ENCODE peak calls at places on chromosome 18, in seven cellular contexts. R, G, O, D, V, W and C are unnamed samples.
A peak's percentile ranks its signal among the peaks of the same experiment; 100 is the strongest.

GRCh38 chr18:48887294-48887904 is 63.4 kb downstream of the SMAD7 start:
- DNase-seq in G (no peak), W (no peak), R (no peak), V (no peak), D (no peak), O (no peak), C (no peak)

GRCh38 chr18:7090771-7091170 is 26.8 kb downstream of the LAMA1 start:
- DNase-seq in V (no peak), O (no peak), G (no peak), R (no peak), W (no peak), D (no peak), C (no peak)

GRCh38 chr18:3130344-3130743 is 89.4 kb downstream of the MYOM1 start:
- DNase-seq in R (no peak), D (no peak), V (no peak), G (no peak), O (no peak), W (no peak), C (no peak)

GRCh38 chr18:44895176-44895798 is 214.6 kb downstream of the SETBP1 start:
- DNase-seq in R (peak; percentile 55), W (peak; percentile 32), O (no peak), D (peak; percentile 18), G (peak; percentile 76), V (peak; percentile 55), C (peak; percentile 8)

GRCh38 chr18:53541924-53542323 is 682.5 kb downstream of the MBD2 start:
- DNase-seq in O (no peak), G (no peak), D (no peak), R (no peak), W (no peak), V (no peak), C (no peak)

GRCh38 chr18:61825386-61825785 is 67.4 kb downstream of the RNF152 start:
- DNase-seq in V (peak; percentile 66), W (no peak), D (no peak), G (no peak), R (no peak), O (no peak), C (peak; percentile 20)

GRCh38 chr18:711330-711692 is 1.1 kb downstream of the ENOSF1 start:
- DNase-seq in W (no peak), G (peak; percentile 13), O (peak; percentile 36), D (no peak), V (no peak), R (no peak), C (no peak)

GRCh38 chr18:13216732-13217465 is 1.7 kb upstream of the LDLRAD4 start:
- DNase-seq in D (peak; percentile 68), W (peak; percentile 57), G (peak; percentile 53), V (no peak), R (peak; percentile 24), O (peak; percentile 61), C (no peak)

GRCh38 chr18:21444465-21445023 is 156.0 kb downstream of the ESCO1 start:
- DNase-seq in W (peak; percentile 20), V (peak; percentile 36), G (peak; percentile 11), D (peak; percentile 34), R (peak; percentile 67), O (peak; percentile 85), C (peak; percentile 29)

GRCh38 chr18:24678626-24679025 is 218.2 kb downstream of the HRH4 start:
- DNase-seq in W (no peak), V (no peak), R (no peak), O (no peak), G (no peak), D (no peak), C (no peak)

GRCh38 chr18:2602844-2603243 is 31.5 kb downstream of the NDC80 start:
- DNase-seq in O (no peak), D (no peak), R (no peak), G (no peak), V (no peak), W (no peak), C (no peak)

GRCh38 chr18:75937306-75937705 is 509.8 kb upstream of the SMIM21 start:
- DNase-seq in O (peak; percentile 50), R (no peak), W (no peak), D (no peak), G (no peak), V (no peak), C (no peak)

GRCh38 chr18:7958081-7958896 is 391.2 kb downstream of the PTPRM start:
- DNase-seq in V (no peak), R (no peak), W (no peak), D (no peak), G (no peak), O (no peak), C (no peak)

GRCh38 chr18:59650266-59650820 is 46.9 kb downstream of the CCBE1 start:
- DNase-seq in O (no peak), D (no peak), W (no peak), V (no peak), G (no peak), R (no peak), C (no peak)

GRCh38 chr18:32576296-32576916 is 105.7 kb upstream of the GAREM1 start:
- DNase-seq in V (peak; percentile 8), W (peak; percentile 3), D (no peak), G (no peak), R (peak; percentile 28), O (peak; percentile 65), C (no peak)

GRCh38 chr18:48736861-48737260 is 198.0 kb downstream of the CTIF start:
- DNase-seq in W (no peak), D (no peak), R (no peak), G (no peak), O (no peak), V (no peak), C (no peak)

GRCh38 chr18:13548944-13549878 is 177.1 kb downstream of the FAM210A start:
- DNase-seq in G (no peak), D (no peak), R (no peak), V (no peak), W (no peak), O (no peak), C (no peak)

GRCh38 chr18:26487437-26487836 is 60.9 kb downstream of the KCTD1 start:
- DNase-seq in D (no peak), O (no peak), W (no peak), V (no peak), R (no peak), G (no peak), C (no peak)

GRCh38 chr18:44733069-44733753 is 52.5 kb downstream of the SETBP1 start:
- DNase-seq in G (no peak), O (no peak), R (no peak), V (peak; percentile 90), W (no peak), D (no peak), C (peak; percentile 48)

GRCh38 chr18:12839526-12840196 is 44.4 kb downstream of the PTPN2 start:
- DNase-seq in V (no peak), W (no peak), D (no peak), O (no peak), G (no peak), R (no peak), C (no peak)

GRCh38 chr18:70373062-70373519 is 84.2 kb downstream of the SOCS6 start:
- DNase-seq in D (no peak), O (no peak), R (no peak), G (no peak), W (no peak), V (peak; percentile 74), C (peak; percentile 65)

GRCh38 chr18:39604836-39605235 is 2039.2 kb upstream of the CELF4 start:
- DNase-seq in G (no peak), D (no peak), W (no peak), R (no peak), V (peak; percentile 59), O (no peak), C (no peak)

GRCh38 chr18:73121207-73121606 is 253.4 kb upstream of the NETO1 start:
- DNase-seq in G (no peak), D (no peak), W (no peak), O (no peak), V (no peak), R (no peak), C (no peak)

GRCh38 chr18:63550068-63550467 is 7.9 kb downstream of the SERPINB12 start:
- DNase-seq in R (no peak), O (no peak), D (no peak), V (no peak), G (no peak), W (no peak), C (no peak)

GRCh38 chr18:12904012-12904516 is 20.0 kb upstream of the PTPN2 start:
- DNase-seq in W (no peak), G (no peak), O (no peak), D (no peak), V (no peak), R (no peak), C (no peak)

GRCh38 chr18:23072079-23072478 is 63.2 kb upstream of the CABLES1 start:
- DNase-seq in R (no peak), V (no peak), W (no peak), O (no peak), D (no peak), G (no peak), C (no peak)

GRCh38 chr18:23073996-23074606 is 61.2 kb upstream of the CABLES1 start:
- DNase-seq in O (no peak), V (peak; percentile 39), G (no peak), R (no peak), D (no peak), W (no peak), C (no peak)

GRCh38 chr18:23077493-23078256 is 57.6 kb upstream of the CABLES1 start:
- DNase-seq in W (no peak), G (no peak), O (peak; percentile 36), V (no peak), D (no peak), R (no peak), C (no peak)
- TF ChIP-seq CTCF in W (peak; percentile 19), G (peak; percentile 34), O (peak; percentile 36), V (peak; percentile 35), D (no peak), R (no peak), C (no peak)

GRCh38 chr18:46721331-46721730 is 35.5 kb downstream of the ST8SIA5 start:
- DNase-seq in G (no peak), R (no peak), O (no peak), V (no peak), W (no peak), D (no peak), C (no peak)
- TF ChIP-seq CTCF in G (no peak), R (no peak), O (no peak), V (no peak), W (no peak), D (no peak), C (no peak)

GRCh38 chr18:56298935-56299334 is 339.5 kb downstream of the TXNL1 start:
- DNase-seq in G (no peak), R (no peak), V (peak; percentile 70), O (peak; percentile 36), D (no peak), W (no peak), C (no peak)
- TF ChIP-seq CTCF in G (no peak), R (no peak), V (peak; percentile 73), O (peak; percentile 45), D (no peak), W (no peak), C (peak; percentile 24)

DNA sequence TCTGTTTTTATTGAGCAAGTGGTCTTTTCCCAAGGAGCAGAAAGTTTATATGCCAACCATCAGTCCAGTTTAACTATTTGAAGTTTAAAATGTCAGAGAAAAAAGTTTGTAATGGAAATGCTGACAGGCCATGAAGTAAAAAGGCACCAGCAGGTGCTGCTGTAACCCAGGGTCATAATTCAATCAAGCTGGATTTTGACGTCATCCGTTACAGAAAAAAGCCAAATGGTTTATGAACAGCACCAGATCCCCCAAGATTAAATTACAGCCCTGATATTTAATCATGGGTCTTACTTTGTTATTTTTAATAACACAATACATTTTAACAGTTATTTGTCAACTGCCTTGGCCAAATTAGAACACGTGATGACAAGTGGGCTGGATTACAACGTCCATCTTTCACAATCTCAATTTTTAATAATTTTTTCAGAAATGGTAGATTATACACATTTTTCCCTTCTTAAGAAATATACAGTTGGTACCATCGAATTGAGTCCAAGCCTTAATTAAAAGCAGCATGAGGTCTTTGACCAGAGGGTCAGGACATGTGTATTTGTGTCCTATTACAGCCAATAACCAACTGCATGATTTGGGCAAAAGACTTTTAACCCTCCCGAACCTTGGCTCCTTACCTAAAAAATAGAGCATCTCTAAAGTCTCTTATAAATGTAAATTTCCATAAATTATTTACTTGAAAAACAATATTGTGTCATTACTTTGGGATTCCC is 10.0 kb downstream of the TCF4 start:
- DNase-seq in G (no peak), D (no peak), V (no peak), O (peak; percentile 27), W (peak; percentile 41), R (no peak), C (no peak)
- TF ChIP-seq CTCF in G (no peak), D (no peak), V (peak; percentile 31), O (no peak), W (peak; percentile 54), R (no peak), C (peak; percentile 8)